ENCODE peak calls at places on chromosomes 6 and 20, in ten cellular contexts. S is gastrocnemius medialis, X is choroid plexus epithelial cell, R is fibroblast of the aortic adventitia, C is dorsolateral prefrontal cortex, E is AG09309, J is cardiac muscle cell, Q is epithelial cell of esophagus, I is endodermal cell, Y is BJ. V is an unnamed sample.

GRCh38 chr6:132768051-132768517 is 10.4 kb upstream of the VNN2 start:
- DNase-seq in S (no peak), X (peak; percentile 14), R (no peak), C (no peak), E (no peak), J (peak; percentile 59), Q (peak; percentile 74), I (peak; percentile 90), Y (no peak), V (peak; percentile 10)

GRCh38 chr6:144017167-144018094 is 9.4 kb upstream of the PLAGL1 start:
- DNase-seq in S (no peak), X (no peak), R (no peak), C (no peak), E (no peak), J (no peak), Q (no peak), I (no peak), Y (no peak), V (no peak)

GRCh38 chr6:82646231-82646615 is 282.6 kb downstream of the TPBG start:
- DNase-seq in S (no peak), X (no peak), R (no peak), C (no peak), E (no peak), J (no peak), Q (peak; percentile 54), I (no peak), Y (no peak), V (no peak)

GRCh38 chr20:33305591-33306057 is 22.6 kb downstream of the BPIFB1 start:
- DNase-seq in S (no peak), X (peak; percentile 8), R (no peak), C (no peak), E (no peak), J (no peak), Q (peak; percentile 57), I (no peak), Y (no peak), V (no peak)

GRCh38 chr6:92541457-92542060 is 877.8 kb downstream of the EPHA7 start:
- DNase-seq in S (no peak), X (peak; percentile 4), R (no peak), C (no peak), E (no peak), J (no peak), Q (peak; percentile 6), I (no peak), Y (no peak), V (no peak)

GRCh38 chr6:36195471-36196048 is 984 bp upstream of the BRPF3 start:
- DNase-seq in S (no peak), X (peak; percentile 18), R (no peak), C (no peak), E (no peak), J (peak; percentile 2), Q (peak; percentile 4), I (no peak), Y (no peak), V (no peak)

GRCh38 chr6:39029156-39030011 is 19.2 kb upstream of the GLP1R start:
- DNase-seq in S (no peak), X (peak; percentile 19), R (no peak), C (no peak), E (no peak), J (peak; percentile 55), Q (peak; percentile 19), I (peak; percentile 94), Y (no peak), V (peak; percentile 6)

GRCh38 chr6:45031601-45032000 is 296.5 kb upstream of the RUNX2 start:
- DNase-seq in S (no peak), X (peak; percentile 7), R (no peak), C (no peak), E (no peak), J (no peak), Q (peak; percentile 80), I (no peak), Y (no peak), V (no peak)

GRCh38 chr6:72403413-72403812 is 218.5 kb upstream of the KCNQ5 start:
- DNase-seq in S (no peak), X (no peak), R (no peak), C (no peak), E (no peak), J (no peak), Q (no peak), I (no peak), Y (no peak), V (no peak)

GRCh38 chr20:10540636-10541493 is 105.8 kb downstream of the SLX4IP start:
- DNase-seq in S (no peak), X (peak; percentile 95), R (peak; percentile 90), C (no peak), E (peak; percentile 50), J (no peak), Q (peak; percentile 87), I (no peak), Y (peak; percentile 49), V (peak; percentile 94)

GRCh38 chr6:329888-330691 is 37.8 kb downstream of the DUSP22 start:
- DNase-seq in S (no peak), X (no peak), R (no peak), C (no peak), E (no peak), J (peak; percentile 56), Q (no peak), I (peak; percentile 61), Y (no peak), V (peak; percentile 21)

GRCh38 chr6:113171882-113172281 is 685.3 kb upstream of the MARCKS start:
- DNase-seq in S (no peak), X (no peak), R (no peak), C (no peak), E (no peak), J (no peak), Q (no peak), I (no peak), Y (no peak), V (no peak)
- H3K4me3 ChIP-seq in S (no peak overlapping the region), X (no peak overlapping the region), R (no peak overlapping the region), C (no peak overlapping the region), E (no peak overlapping the region), J (no peak overlapping the region), Q (no peak overlapping the region), I (no peak overlapping the region), Y (no peak overlapping the region), V (no peak overlapping the region)

DNA sequence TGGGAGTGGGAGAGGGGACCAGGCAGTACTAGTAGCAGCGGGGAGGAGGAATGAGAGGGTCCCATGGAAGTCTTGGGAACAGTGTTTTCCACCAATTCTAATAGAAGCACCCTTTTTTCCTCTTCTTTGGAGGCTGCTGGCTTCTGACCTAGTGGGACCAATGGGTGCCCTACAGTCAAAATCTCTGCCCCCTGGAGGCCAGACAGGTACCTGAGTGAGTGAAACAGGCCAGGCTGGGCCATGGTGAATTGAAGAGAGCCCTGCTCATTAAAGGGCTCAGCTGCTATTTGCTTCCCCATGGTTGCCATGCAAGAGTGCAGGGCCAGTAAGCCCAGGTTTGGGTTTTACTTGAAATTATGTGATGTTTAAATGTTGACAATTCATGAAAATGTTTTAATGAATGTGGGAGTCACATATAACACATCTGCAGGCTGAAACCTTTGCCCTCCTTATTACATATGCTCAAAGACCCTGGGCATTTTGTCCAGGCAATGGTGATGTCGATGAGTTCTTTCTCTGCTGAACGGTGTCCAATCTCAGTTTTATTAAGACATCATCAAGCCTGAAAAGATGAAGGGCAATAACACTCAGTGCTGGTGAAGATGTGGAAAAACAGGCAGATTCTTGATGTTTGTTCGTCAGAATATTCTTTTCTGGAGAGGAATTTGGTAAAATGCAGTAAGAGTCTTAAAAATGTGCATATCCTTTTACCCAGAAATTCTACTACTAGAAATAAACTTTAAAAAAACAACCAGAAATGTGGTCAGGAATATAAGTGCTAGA is 42.3 kb upstream of the OCSTAMP start:
- DNase-seq in S (no peak), X (no peak), R (no peak), C (no peak), E (no peak), J (no peak), Q (no peak), I (peak; percentile 76), Y (no peak), V (no peak)
- TF ChIP-seq CTCF in S (no peak), X (no peak), R (no peak), C (no peak), E (no peak), J (peak; percentile 6), Q (peak; percentile 20), I (peak; percentile 67), Y (no peak), V (no peak)

GRCh38 chr20:62642666-62643520 is 590 bp downstream of the SLCO4A1 start:
- DNase-seq in S (no peak), X (peak; percentile 23), R (peak; percentile 30), C (no peak), E (no peak), J (peak; percentile 40), Q (peak; percentile 32), I (peak; percentile 79), Y (no peak), V (peak; percentile 38)

GRCh38 chr20:62644802-62645496 is 2.6 kb downstream of the SLCO4A1 start:
- DNase-seq in S (no peak), X (no peak), R (no peak), C (no peak), E (no peak), J (no peak), Q (peak; percentile 32), I (no peak), Y (no peak), V (no peak)

GRCh38 chr20:62643521-62644043 is 1.3 kb downstream of the SLCO4A1 start:
- DNase-seq in S (no peak), X (no peak), R (peak; percentile 37), C (peak; percentile 68), E (no peak), J (no peak), Q (no peak), I (no peak), Y (no peak), V (no peak)

GRCh38 chr20:62645613-62646012 is 3.3 kb downstream of the SLCO4A1 start:
- DNase-seq in S (no peak), X (no peak), R (no peak), C (no peak), E (no peak), J (no peak), Q (no peak), I (no peak), Y (no peak), V (no peak)

GRCh38 chr20:62644044-62644795 is 1.9 kb downstream of the SLCO4A1 start:
- DNase-seq in S (no peak), X (no peak), R (no peak), C (no peak), E (no peak), J (no peak), Q (peak; percentile 18), I (no peak), Y (no peak), V (no peak)
- H3K4me3 ChIP-seq in S (peak overlapping the region; percentile 29), X (no peak overlapping the region), R (no peak overlapping the region), C (peak overlapping the region; percentile 71), E (no peak overlapping the region), J (no peak overlapping the region), Q (no peak overlapping the region), I (no peak overlapping the region), Y (no peak overlapping the region), V (no peak overlapping the region)

DNA sequence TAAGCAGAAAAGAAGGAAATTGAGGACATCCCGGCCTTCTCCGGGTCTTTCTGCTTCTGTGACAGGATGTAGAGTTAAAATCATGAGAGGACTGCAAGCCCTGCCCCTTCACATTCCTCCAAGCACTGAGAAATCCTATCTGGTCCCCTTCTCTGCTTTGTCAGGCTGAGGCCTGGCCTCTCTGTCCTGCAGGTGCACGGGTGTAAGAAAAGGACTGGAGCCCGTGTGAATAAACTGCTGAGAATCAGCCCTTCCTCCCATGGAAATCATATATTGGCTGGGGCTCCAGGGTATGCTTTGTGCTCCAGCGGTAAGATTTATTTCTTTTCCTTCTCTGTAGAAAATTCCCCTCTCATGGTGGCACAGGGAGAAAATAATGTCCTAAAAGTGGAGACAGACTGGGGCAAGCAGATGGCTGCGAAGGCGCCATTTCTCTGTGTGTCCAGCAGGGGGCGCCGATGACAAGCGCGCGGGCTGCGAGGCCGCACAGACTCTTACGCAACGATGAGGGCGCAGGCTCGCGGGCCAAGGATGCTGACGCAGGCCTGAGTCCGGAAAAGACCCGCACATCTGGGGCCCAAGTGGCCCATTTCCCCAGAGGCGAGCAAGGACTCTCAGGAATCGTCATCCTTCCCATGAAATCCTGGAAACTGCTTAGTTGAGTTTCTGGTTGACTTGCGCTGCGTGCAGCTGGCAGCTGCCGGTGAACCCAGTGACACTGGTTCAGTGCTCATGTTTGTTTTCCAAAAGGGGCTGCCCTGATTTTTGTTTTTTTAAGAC is 258.6 kb downstream of the ADGB start:
- DNase-seq in S (peak; percentile 64), X (peak; percentile 93), R (peak; percentile 93), C (peak; percentile 90), E (peak; percentile 80), J (peak; percentile 83), Q (peak; percentile 77), I (peak; percentile 93), Y (peak; percentile 58), V (peak; percentile 94)
- TF ChIP-seq CTCF in S (peak; percentile 93), X (peak; percentile 97), R (peak; percentile 96), C (peak; percentile 99), E (peak; percentile 97), J (peak; percentile 92), Q (peak; percentile 92), I (peak; percentile 99), Y (peak; percentile 98), V (peak; percentile 97)